ENCODE peak calls at places on chromosomes 13 and 19, in six cellular contexts. C, D, W, G, P and K are unnamed samples. For H3K79me2, the result is how much of the 10 kb centered on the place peaks cover.

GRCh38 chr19:42280761-42281174 is 11.7 kb downstream of the CIC start:
- DNase-seq in C (no peak), D (no peak), W (no peak), G (no peak), P (peak), K (peak)

GRCh38 chr19:14476663-14477401 is 1.7 kb upstream of the PTGER1 start:
- DNase-seq in C (peak), D (peak), W (peak), G (no peak), P (peak), K (peak)

GRCh38 chr13:34748078-34748477 is 194.0 kb upstream of the NBEA start:
- DNase-seq in C (no peak), D (no peak), W (no peak), G (no peak), P (no peak), K (peak)

GRCh38 chr13:108962652-108963051 is 333.2 kb downstream of the MYO16 start:
- DNase-seq in C (no peak), D (no peak), W (no peak), G (no peak), P (peak), K (no peak)

GRCh38 chr13:110388141-110388943 is 81.3 kb downstream of the COL4A2 start:
- DNase-seq in C (peak), D (no peak), W (peak), G (no peak), P (peak), K (peak)

GRCh38 chr19:23410155-23410554 is 14.9 kb upstream of the ZNF91 start:
- DNase-seq in C (no peak), D (no peak), W (no peak), G (no peak), P (no peak), K (no peak)

GRCh38 chr19:16463991-16464575 is 7.7 kb downstream of the EPS15L1 start:
- DNase-seq in C (no peak), D (no peak), W (peak), G (peak), P (peak), K (peak)

GRCh38 chr13:84925443-84925842 is 873.8 kb downstream of the SLITRK6 start:
- DNase-seq in C (peak), D (peak), W (no peak), G (no peak), P (no peak), K (peak)

GRCh38 chr13:101529419-101529818 is 76.9 kb downstream of the ITGBL1 start:
- DNase-seq in C (peak), D (no peak), W (no peak), G (no peak), P (no peak), K (peak)
- H3K79me2 ChIP-seq in C (under half), D (under half), W (under half), G (under half), P (half or more), K (under half)

GRCh38 chr13:28530729-28531194 is 35.8 kb upstream of the FLT1 start:
- DNase-seq in C (no peak), D (peak), W (no peak), G (no peak), P (no peak), K (peak)

GRCh38 chr13:28527629-28528028 is 32.7 kb upstream of the FLT1 start:
- DNase-seq in C (no peak), D (no peak), W (no peak), G (no peak), P (no peak), K (no peak)

GRCh38 chr13:28528388-28528787 is 33.5 kb upstream of the FLT1 start:
- DNase-seq in C (no peak), D (no peak), W (no peak), G (no peak), P (no peak), K (no peak)

GRCh38 chr13:28529836-28530235 is 34.9 kb upstream of the FLT1 start:
- DNase-seq in C (no peak), D (no peak), W (no peak), G (no peak), P (no peak), K (no peak)

GRCh38 chr13:28528848-28529247 is 33.9 kb upstream of the FLT1 start:
- DNase-seq in C (no peak), D (peak), W (no peak), G (no peak), P (no peak), K (no peak)
- TF ChIP-seq CTCF in C (no peak), D (peak), W (no peak), G (no peak), P (peak), K (no peak)

GRCh38 chr19:55012294-55012693 is 25.8 kb downstream of the GP6 start:
- DNase-seq in C (no peak), D (no peak), W (no peak), G (no peak), P (no peak), K (no peak)
- H3K79me2 ChIP-seq in C (under half), D (under half), W (under half), G (under half), P (under half), K (under half)

DNA sequence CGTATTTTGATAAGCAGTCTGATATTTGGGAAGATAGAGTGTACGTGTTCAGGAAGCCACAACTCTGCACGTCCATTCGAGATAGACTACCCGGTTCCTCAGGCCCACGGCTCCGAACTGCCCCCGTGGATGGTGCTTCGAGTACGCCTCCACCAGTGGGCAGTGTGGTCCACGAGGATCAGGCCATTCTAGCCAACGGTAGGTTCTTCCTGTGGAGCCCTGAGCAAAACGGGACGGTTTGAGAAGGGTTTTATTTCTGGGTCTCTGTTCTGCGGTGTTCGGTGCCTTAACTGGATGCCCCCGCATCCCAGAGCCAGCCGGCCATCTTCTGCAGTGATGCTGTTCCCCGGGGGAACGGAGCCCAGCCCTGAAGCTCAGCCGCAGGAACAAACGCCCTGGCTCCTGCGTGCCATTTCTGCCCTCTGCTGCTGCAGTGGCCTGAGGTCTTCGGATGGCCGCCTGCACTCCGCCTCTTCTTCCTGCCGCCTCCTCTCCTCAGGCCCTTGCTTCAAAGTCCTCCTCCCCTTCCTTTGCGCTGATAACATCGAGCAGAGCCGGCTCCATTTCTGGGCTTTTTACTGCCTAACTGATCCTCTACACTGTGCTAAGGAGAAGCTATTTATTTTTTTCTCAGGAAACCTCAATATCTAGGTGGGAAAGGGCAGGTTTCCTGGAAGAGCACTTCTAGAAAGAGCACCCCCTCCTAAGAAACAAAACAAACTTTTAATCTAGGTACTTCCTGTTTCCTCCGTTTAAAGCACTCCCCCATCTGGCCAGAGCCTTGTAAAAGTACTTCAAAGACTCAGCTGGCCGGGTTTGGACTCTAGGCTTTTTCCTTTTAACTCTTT is 36.2 kb upstream of the SLC46A3 start:
- DNase-seq in C (no peak), D (peak), W (peak), G (peak), P (peak), K (peak)
- TF ChIP-seq CTCF in C (no peak), D (no peak), W (no peak), G (no peak), P (peak), K (no peak)

GRCh38 chr19:33616346-33616745 is 5.4 kb upstream of the CHST8 start:
- DNase-seq in C (no peak), D (no peak), W (no peak), G (no peak), P (no peak), K (no peak)
- H3K79me2 ChIP-seq in C (under half), D (under half), W (under half), G (under half), P (under half), K (under half)

GRCh38 chr19:49210108-49210900 is 52.7 kb downstream of the TRPM4 start:
- DNase-seq in C (no peak), D (peak), W (peak), G (no peak), P (peak), K (peak)
- TF ChIP-seq CTCF in C (no peak), D (no peak), W (no peak), G (peak), P (no peak), K (peak)

DNA sequence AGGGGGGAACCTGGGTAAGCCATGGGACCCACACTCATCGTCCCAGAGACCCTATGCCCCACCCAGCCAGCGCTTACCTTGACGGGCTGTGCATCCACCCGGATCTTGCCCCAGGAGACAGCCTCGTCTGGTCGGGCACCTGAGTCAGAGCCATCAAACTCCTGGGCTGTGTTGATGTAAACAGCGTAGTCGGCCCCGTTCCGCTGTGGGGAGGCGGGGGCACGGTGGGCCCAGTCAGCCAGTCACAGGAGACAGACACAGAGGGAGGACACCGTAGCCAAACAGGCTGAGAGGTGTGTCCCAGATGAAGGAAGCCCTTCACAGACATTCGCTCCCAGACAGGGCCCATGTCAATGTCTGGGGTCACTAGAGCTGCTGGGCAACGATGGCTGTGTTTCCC is 5.7 kb downstream of the DHPS start:
- DNase-seq in C (no peak), D (no peak), W (no peak), G (no peak), P (no peak), K (no peak)
- H3K79me2 ChIP-seq in C (under half), D (under half), W (under half), G (under half), P (under half), K (under half)

DNA sequence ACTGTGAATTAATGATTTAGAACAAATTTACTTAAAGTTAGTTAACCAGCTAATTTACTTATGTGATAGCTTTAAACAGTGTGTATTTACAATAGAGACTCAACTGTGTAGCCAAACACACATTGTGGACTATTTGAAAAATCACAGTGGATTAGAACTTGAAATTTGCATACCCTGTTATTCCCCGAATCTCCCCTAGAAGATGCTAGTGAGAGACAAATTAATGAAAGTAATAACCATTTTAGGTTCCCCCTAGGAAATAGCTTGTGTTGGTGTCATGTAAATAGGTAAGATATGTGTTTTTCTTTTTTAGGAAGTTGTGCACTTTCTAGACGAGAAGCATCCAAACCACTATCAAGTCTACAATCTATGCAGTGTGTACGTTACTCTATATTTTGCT is 98.5 kb downstream of the C1QTNF9 start:
- DNase-seq in C (no peak), D (peak), W (no peak), G (no peak), P (no peak), K (no peak)
- TF ChIP-seq CTCF in C (peak), D (peak), W (no peak), G (no peak), P (no peak), K (peak)

GRCh38 chr13:23609414-23610186 is 39.4 kb downstream of the TNFRSF19 start:
- DNase-seq in C (no peak), D (peak), W (no peak), G (no peak), P (no peak), K (peak)
- H3K79me2 ChIP-seq in C (under half), D (under half), W (under half), G (under half), P (under half), K (under half)